ENCODE peak calls at places on chromosomes 2 and 18, in eight cellular contexts. G is stimulated activated CD4-positive, alpha-beta T cell treated with anti-CD3 and anti-CD28 coated beads, TNF-alpha, amount 100 ng/mL, for 4 hours; C is fibroblast of pulmonary artery; X is A549; Q is GDM1; V is amygdala; S is NCI-H1105 treated with DMSO at 0.1 percent for 48 hours; E is HT1080. J is an unnamed sample.

GRCh38 chr2:68936889-68937288 is 15.8 kb downstream of the GKN2 start:
- DNase-seq in V (no peak), G (no peak), X (no peak), E (no peak), C (peak), S (no peak), Q (no peak), J (peak)

GRCh38 chr18:812673-813404 is 797 bp upstream of the YES1 start:
- DNase-seq in Q (peak), S (peak), E (peak), X (peak), C (peak), V (no peak), G (peak), J (peak)

GRCh38 chr2:154637426-154637825 is 61.1 kb upstream of the KCNJ3 start:
- DNase-seq in X (no peak), S (no peak), C (no peak), E (no peak), G (no peak), Q (no peak), V (no peak), J (no peak)

GRCh38 chr2:150125708-150126107 is 361.8 kb downstream of the RND3 start:
- DNase-seq in C (peak), G (no peak), V (no peak), E (no peak), Q (no peak), X (peak), S (no peak), J (peak)

GRCh38 chr2:237171396-237171795 is 85.7 kb downstream of the COPS8 start:
- DNase-seq in G (no peak), S (no peak), X (peak), V (no peak), Q (no peak), E (peak), C (peak), J (peak)

GRCh38 chr2:12465631-12466135 is 251.1 kb upstream of the TRIB2 start:
- DNase-seq in X (no peak), C (peak), S (no peak), Q (no peak), G (no peak), V (no peak), E (no peak), J (no peak)

GRCh38 chr2:8406271-8406670 is 275.6 kb upstream of the ID2 start:
- DNase-seq in E (no peak), C (peak), X (no peak), G (no peak), V (no peak), Q (no peak), S (no peak), J (peak)

GRCh38 chr18:11944786-11945185 is 36.5 kb upstream of the IMPA2 start:
- DNase-seq in V (no peak), E (no peak), C (no peak), S (no peak), X (no peak), G (no peak), Q (no peak), J (no peak)

GRCh38 chr2:163471947-163472346 is 263.9 kb downstream of the FIGN start:
- DNase-seq in C (peak), G (no peak), E (no peak), Q (no peak), X (peak), S (peak), V (no peak), J (peak)

GRCh38 chr2:101893676-101894381 is 97.9 kb upstream of the IL1R2 start:
- DNase-seq in C (peak), X (no peak), E (no peak), S (no peak), Q (no peak), G (no peak), V (no peak), J (no peak)

GRCh38 chr2:100902833-100903405 is 83.0 kb downstream of the NPAS2 start:
- DNase-seq in V (no peak), Q (no peak), E (peak), X (peak), G (no peak), C (peak), S (no peak), J (peak)

GRCh38 chr2:230774348-230774951 is 61.8 kb downstream of the CAB39 start:
- DNase-seq in Q (no peak), S (no peak), X (no peak), C (peak), V (no peak), G (no peak), E (peak), J (peak)

GRCh38 chr2:197399887-197400540 is 34.8 kb downstream of the SF3B1 start:
- DNase-seq in V (no peak), C (no peak), S (no peak), G (no peak), X (no peak), Q (no peak), E (no peak), J (peak)

GRCh38 chr2:134202361-134202760 is 51.5 kb upstream of the MGAT5 start:
- DNase-seq in S (no peak), G (no peak), C (no peak), X (no peak), E (no peak), V (no peak), Q (no peak), J (no peak)

GRCh38 chr2:11616097-11616687 is 53.8 kb downstream of the NTSR2 start:
- DNase-seq in G (no peak), Q (no peak), E (no peak), C (no peak), X (no peak), S (no peak), V (no peak), J (no peak)

GRCh38 chr2:227826019-227826521 is 12.4 kb downstream of the CCL20 start:
- DNase-seq in V (no peak), C (no peak), E (no peak), G (no peak), Q (no peak), X (no peak), S (peak), J (no peak)

GRCh38 chr2:86029873-86030272 is 75.8 kb downstream of the POLR1A start:
- DNase-seq in G (no peak), C (no peak), Q (no peak), E (no peak), X (no peak), S (no peak), V (no peak), J (no peak)

GRCh38 chr18:75141734-75142133 is 67.2 kb downstream of the PTGR3 start:
- DNase-seq in V (no peak), S (no peak), X (no peak), Q (no peak), E (no peak), G (no peak), C (no peak), J (no peak)

GRCh38 chr18:11823545-11823944 is 27.7 kb upstream of the CHMP1B start:
- DNase-seq in C (no peak), X (no peak), E (no peak), Q (no peak), S (no peak), G (no peak), V (no peak), J (no peak)

GRCh38 chr2:11891591-11891990 is 145.2 kb downstream of the LPIN1 start:
- DNase-seq in Q (no peak), X (no peak), C (no peak), E (no peak), V (no peak), S (no peak), G (no peak), J (no peak)

GRCh38 chr18:41075212-41075611 is 879.8 kb upstream of the PIK3C3 start:
- DNase-seq in E (peak), G (no peak), S (no peak), V (no peak), C (peak), X (no peak), Q (no peak), J (peak)

GRCh38 chr18:64103979-64104378 is 44.9 kb downstream of the LINC00305 start:
- DNase-seq in Q (no peak), V (no peak), X (no peak), C (no peak), G (no peak), E (peak), S (no peak), J (no peak)

GRCh38 chr2:192697880-192698279 is 503.1 kb upstream of the TMEFF2 start:
- DNase-seq in C (no peak), G (no peak), V (no peak), Q (no peak), E (no peak), S (no peak), X (no peak), J (no peak)

GRCh38 chr18:26459884-26460283 is 88.5 kb downstream of the KCTD1 start:
- DNase-seq in V (no peak), G (no peak), X (no peak), S (no peak), Q (no peak), C (no peak), E (no peak), J (no peak)

GRCh38 chr18:61637905-61638304 is 254.9 kb downstream of the RNF152 start:
- DNase-seq in Q (no peak), V (no peak), G (no peak), S (no peak), C (no peak), X (no peak), E (no peak), J (no peak)

GRCh38 chr2:46067501-46068292 is 229.5 kb upstream of the EPAS1 start:
- DNase-seq in G (no peak), C (peak), V (no peak), S (no peak), X (peak), Q (no peak), E (peak), J (peak)

GRCh38 chr2:190973262-190973661 is 40.7 kb downstream of the STAT1 start:
- DNase-seq in S (no peak), X (no peak), Q (no peak), G (no peak), E (no peak), V (no peak), C (no peak), J (no peak)

GRCh38 chr2:33021542-33022259 is 74.9 kb downstream of the LTBP1 start:
- DNase-seq in V (no peak), C (peak), X (no peak), G (no peak), E (no peak), S (no peak), Q (no peak), J (peak)

GRCh38 chr2:162825578-162825977 is 13.0 kb downstream of the KCNH7 start:
- DNase-seq in V (no peak), Q (no peak), E (no peak), S (no peak), G (no peak), X (no peak), C (no peak), J (no peak)

GRCh38 chr2:867296-867695 is 83.4 kb upstream of the SNTG2 start:
- DNase-seq in X (no peak), G (no peak), V (no peak), E (no peak), C (no peak), Q (no peak), S (no peak), J (no peak)

GRCh38 chr2:47189635-47190034 is 34.5 kb upstream of the STPG4 start:
- DNase-seq in S (no peak), V (no peak), C (peak), G (no peak), Q (no peak), X (no peak), E (peak), J (peak)

GRCh38 chr2:197793456-197793855 is 8.3 kb upstream of the BOLL start:
- DNase-seq in C (no peak), Q (no peak), E (no peak), X (no peak), V (no peak), G (no peak), S (no peak), J (no peak)

GRCh38 chr2:1605659-1606400 is 138.5 kb downstream of the PXDN start:
- DNase-seq in C (peak), S (no peak), E (no peak), Q (no peak), V (no peak), X (no peak), G (no peak), J (peak)

GRCh38 chr2:108589786-108590185 is 55.5 kb downstream of the LIMS1 start:
- DNase-seq in X (no peak), E (no peak), G (no peak), V (no peak), Q (no peak), C (no peak), S (no peak), J (peak)

GRCh38 chr18:22703883-22704626 is 229.1 kb upstream of the RBBP8 start:
- DNase-seq in X (peak), E (peak), S (peak), V (no peak), C (peak), Q (no peak), G (no peak), J (peak)